ENCODE peak calls at places on chromosomes 3 and 15, in four cellular contexts. J is EL, Y is COR-L47, V is occipital lobe. G is an unnamed sample.

GRCh38 chr15:68820589-68821189 is at the start of gene ANP32A:
- DNase-seq in J (peak), Y (peak), V (peak), G (peak)

GRCh38 chr15:34583399-34584320 is at the start of gene GOLGA8B:
- DNase-seq in J (peak), Y (peak), V (peak), G (peak)

GRCh38 chr3:140953028-140953960 is 11.7 kb downstream of the SLC25A36 start:
- DNase-seq in J (peak), Y (no peak), V (no peak), G (no peak)

GRCh38 chr15:98647774-98648653 is at the start of gene IGF1R:
- DNase-seq in J (peak), Y (peak), V (peak), G (peak)

GRCh38 chr3:66480666-66481065 is 20.2 kb downstream of the LRIG1 start:
- DNase-seq in J (peak), Y (no peak), V (no peak), G (no peak)

GRCh38 chr15:55879181-55879580 is 114.2 kb downstream of the NEDD4 start:
- DNase-seq in J (peak), Y (no peak), V (no peak), G (no peak)

GRCh38 chr3:24296441-24297205 is 198.0 kb downstream of the THRB start:
- DNase-seq in J (peak), Y (no peak), V (no peak), G (no peak)

GRCh38 chr3:23760871-23761373 is 44.8 kb upstream of the UBE2E1 start:
- DNase-seq in J (no peak), Y (no peak), V (no peak), G (no peak)

GRCh38 chr3:68904578-68904977 is 27.8 kb downstream of the TAFA4 start:
- DNase-seq in J (no peak), Y (no peak), V (no peak), G (no peak)

GRCh38 chr15:97995881-97996603 is 35.5 kb downstream of the ARRDC4 start:
- DNase-seq in J (peak), Y (peak), V (no peak), G (no peak)

GRCh38 chr3:25573386-25574171 is 91.1 kb downstream of the TOP2B start:
- DNase-seq in J (peak), Y (no peak), V (no peak), G (no peak)

GRCh38 chr3:112789787-112790186 is 56.9 kb downstream of the CD200R1L start:
- DNase-seq in J (no peak), Y (no peak), V (no peak), G (no peak)

GRCh38 chr3:184710870-184711365 is 946 bp downstream of the MAGEF1 start:
- DNase-seq in J (peak), Y (peak), V (no peak), G (peak)

GRCh38 chr3:187746479-187747335 is 1.4 kb upstream of the BCL6 start:
- DNase-seq in J (peak), Y (no peak), V (peak), G (peak)

GRCh38 chr15:78197632-78198031 is 36.7 kb downstream of the ACSBG1 start:
- DNase-seq in J (no peak), Y (no peak), V (no peak), G (no peak)

GRCh38 chr15:82100116-82100795 is 54.4 kb upstream of the MEX3B start:
- DNase-seq in J (no peak), Y (no peak), V (no peak), G (no peak)

GRCh38 chr15:87477759-87478687 is 778.5 kb downstream of the NTRK3 start:
- DNase-seq in J (peak), Y (peak), V (peak), G (no peak)

GRCh38 chr15:57866149-57866736 is 159.7 kb downstream of the POLR2M start:
- DNase-seq in J (peak), Y (peak), V (no peak), G (no peak)

GRCh38 chr3:21672303-21672702 is 78.7 kb downstream of the ZNF385D start:
- DNase-seq in J (peak), Y (no peak), V (no peak), G (no peak)

GRCh38 chr3:184082465-184082864 is 14.4 kb upstream of the HTR3E start:
- DNase-seq in J (no peak), Y (no peak), V (no peak), G (no peak)

GRCh38 chr3:82293867-82294266 is 532.4 kb upstream of the GBE1 start:
- DNase-seq in J (no peak), Y (no peak), V (no peak), G (no peak)

GRCh38 chr15:39908186-39908585 is 11.9 kb downstream of the GPR176 start:
- DNase-seq in J (peak), Y (no peak), V (peak), G (peak)

GRCh38 chr15:74584779-74585178 is 30.9 kb upstream of the CLK3 start:
- DNase-seq in J (no peak), Y (no peak), V (no peak), G (peak)

GRCh38 chr3:12170207-12170606 is 11.5 kb upstream of the TIMP4 start:
- DNase-seq in J (peak), Y (no peak), V (no peak), G (no peak)

GRCh38 chr3:158709666-158710083 is 22.6 kb downstream of the RARRES1 start:
- DNase-seq in J (peak), Y (no peak), V (no peak), G (no peak)

GRCh38 chr3:168088106-168088722 is 7.5 kb downstream of the GOLIM4 start:
- DNase-seq in J (peak), Y (no peak), V (no peak), G (no peak)

GRCh38 chr15:65937476-65937875 is 68.2 kb downstream of the RAB11A start:
- DNase-seq in J (peak), Y (peak), V (peak), G (peak)

GRCh38 chr15:56732881-56733130 is 503 bp downstream of the ZNF280D start:
- DNase-seq in J (no peak), Y (no peak), V (no peak), G (no peak)

GRCh38 chr15:64712353-64712752 is 63.0 kb downstream of the RBPMS2 start:
- DNase-seq in J (no peak), Y (no peak), V (no peak), G (no peak)

GRCh38 chr3:197487911-197488391 is 67.8 kb downstream of the BDH1 start:
- DNase-seq in J (peak), Y (no peak), V (no peak), G (no peak)

GRCh38 chr3:126067959-126068358 is 16.0 kb downstream of the SLC41A3 start:
- DNase-seq in J (no peak), Y (no peak), V (no peak), G (no peak)

GRCh38 chr3:171328419-171329082 is 131.7 kb downstream of the TNIK start:
- DNase-seq in J (peak), Y (peak), V (no peak), G (no peak)